ENCODE peak calls at places on chromosomes 12 and 14, in five cellular contexts. J is GM10248, X is brain microvascular endothelial cell, B is A549, Z is stomach. U is an unnamed sample.

GRCh38 chr12:49647827-49648721 is 24.7 kb downstream of the PRPF40B start:
- DNase-seq in J (no peak), X (no peak), B (no peak), Z (no peak), U (no peak)

GRCh38 chr12:108551556-108551955 is 9.4 kb downstream of the SART3 start:
- DNase-seq in J (no peak), X (no peak), B (no peak), Z (no peak), U (no peak)

GRCh38 chr12:108201808-108202207 is 72.7 kb downstream of the WSCD2 start:
- DNase-seq in J (no peak), X (no peak), B (no peak), Z (no peak), U (no peak)

GRCh38 chr14:36271939-36272907 is 48.2 kb downstream of the MBIP start:
- DNase-seq in J (peak; percentile 6), X (no peak), B (no peak), Z (no peak), U (peak; percentile 11)

GRCh38 chr12:96249196-96250118 is 55.3 kb downstream of the ELK3 start:
- DNase-seq in J (peak; percentile 10), X (peak; percentile 62), B (no peak), Z (no peak), U (no peak)

GRCh38 chr14:31921251-31921650 is 155.9 kb upstream of the ARHGAP5 start:
- DNase-seq in J (no peak), X (no peak), B (no peak), Z (no peak), U (no peak)

GRCh38 chr14:65872536-65872935 is 460.0 kb downstream of the FUT8 start:
- DNase-seq in J (no peak), X (no peak), B (no peak), Z (no peak), U (no peak)

GRCh38 chr14:104171948-104172347 is 33.6 kb downstream of the KIF26A start:
- DNase-seq in J (no peak), X (no peak), B (no peak), Z (peak; percentile 45), U (no peak)

GRCh38 chr12:65742481-65742971 is 81.8 kb upstream of the HMGA2 start:
- DNase-seq in J (no peak), X (peak; percentile 41), B (no peak), Z (no peak), U (no peak)

GRCh38 chr14:58637040-58637390 is 747 bp upstream of the DACT1 start:
- DNase-seq in J (peak; percentile 16), X (peak; percentile 96), B (peak; percentile 50), Z (peak; percentile 54), U (no peak)

GRCh38 chr12:15754233-15754632 is 35.0 kb downstream of the EPS8 start:
- DNase-seq in J (no peak), X (no peak), B (no peak), Z (no peak), U (no peak)

GRCh38 chr12:110269622-110270124 is 11.4 kb upstream of the ATP2A2 start:
- DNase-seq in J (no peak), X (peak; percentile 62), B (peak; percentile 95), Z (no peak), U (no peak)

GRCh38 chr12:109458086-109458485 is 19.0 kb downstream of the KCTD10 start:
- DNase-seq in J (no peak), X (peak; percentile 71), B (no peak), Z (no peak), U (no peak)

GRCh38 chr12:131242741-131243496 is 289.2 kb downstream of the ADGRD1 start:
- DNase-seq in J (no peak), X (no peak), B (peak; percentile 94), Z (no peak), U (no peak)

GRCh38 chr12:78316150-78316549 is 485.5 kb downstream of the NAV3 start:
- DNase-seq in J (no peak), X (no peak), B (no peak), Z (no peak), U (no peak)

GRCh38 chr12:2354151-2354991 is 301.6 kb downstream of the CACNA1C start:
- DNase-seq in J (no peak), X (no peak), B (no peak), Z (no peak), U (no peak)

GRCh38 chr14:37056473-37056872 is 115.9 kb downstream of the SLC25A21 start:
- DNase-seq in J (no peak), X (peak; percentile 93), B (peak; percentile 45), Z (no peak), U (no peak)

GRCh38 chr12:9796916-9797315 is 30.4 kb upstream of the KLRF1 start:
- DNase-seq in J (no peak), X (no peak), B (no peak), Z (no peak), U (no peak)

GRCh38 chr12:9795945-9796344 is 31.3 kb upstream of the KLRF1 start:
- DNase-seq in J (no peak), X (no peak), B (no peak), Z (no peak), U (no peak)

GRCh38 chr12:9796346-9796745 is 30.9 kb upstream of the KLRF1 start:
- DNase-seq in J (no peak), X (no peak), B (no peak), Z (no peak), U (no peak)

GRCh38 chr12:9799961-9800360 is 27.3 kb upstream of the KLRF1 start:
- DNase-seq in J (no peak), X (no peak), B (no peak), Z (no peak), U (no peak)

DNA sequence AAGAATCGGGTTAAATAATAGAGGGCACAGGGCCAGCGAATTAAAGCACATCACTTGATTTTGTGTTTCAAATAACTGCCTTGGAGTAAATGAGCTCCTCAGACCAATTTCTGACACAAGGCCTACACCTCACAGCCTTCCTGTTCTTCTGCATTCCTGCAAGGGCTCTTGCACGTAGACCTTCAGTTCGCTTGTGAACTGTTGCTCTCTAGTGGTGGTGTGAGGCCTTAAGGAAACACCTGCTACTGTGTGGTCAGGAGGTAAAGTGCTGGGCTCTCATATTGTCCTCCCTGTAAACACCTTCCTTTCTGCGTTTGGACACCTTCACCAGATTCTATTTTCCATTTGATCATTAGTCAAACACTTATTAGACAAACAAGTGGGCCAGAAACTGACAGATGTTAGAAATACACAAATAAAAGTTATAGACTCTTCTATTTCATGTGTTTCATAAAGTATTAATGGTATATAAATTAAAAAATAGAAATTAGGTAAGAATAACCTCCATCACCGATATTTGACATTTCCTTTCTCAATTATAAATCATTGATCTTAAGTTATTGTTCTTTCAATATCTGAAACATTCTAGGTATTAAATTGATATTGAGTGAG is 29.2 kb upstream of the KLRF1 start:
- DNase-seq in J (peak; percentile 41), X (peak; percentile 59), B (peak; percentile 84), Z (peak; percentile 49), U (peak; percentile 32)
- TF ChIP-seq CTCF in J (peak; percentile 87), X (peak; percentile 72), B (peak; percentile 47), Z (peak; percentile 47), U (peak; percentile 64)

GRCh38 chr12:132592261-132592970 is 18.0 kb downstream of the LRCOL1 start:
- DNase-seq in J (no peak), X (no peak), B (no peak), Z (no peak), U (no peak)

GRCh38 chr12:132593938-132594358 is 16.4 kb downstream of the LRCOL1 start:
- DNase-seq in J (peak; percentile 70), X (peak; percentile 96), B (peak; percentile 98), Z (peak; percentile 95), U (peak; percentile 64)

GRCh38 chr12:132593521-132593920 is 16.9 kb downstream of the LRCOL1 start:
- DNase-seq in J (no peak), X (no peak), B (no peak), Z (no peak), U (no peak)

GRCh38 chr12:132591107-132591935 is 19.1 kb downstream of the LRCOL1 start:
- DNase-seq in J (no peak), X (no peak), B (no peak), Z (no peak), U (no peak)

DNA sequence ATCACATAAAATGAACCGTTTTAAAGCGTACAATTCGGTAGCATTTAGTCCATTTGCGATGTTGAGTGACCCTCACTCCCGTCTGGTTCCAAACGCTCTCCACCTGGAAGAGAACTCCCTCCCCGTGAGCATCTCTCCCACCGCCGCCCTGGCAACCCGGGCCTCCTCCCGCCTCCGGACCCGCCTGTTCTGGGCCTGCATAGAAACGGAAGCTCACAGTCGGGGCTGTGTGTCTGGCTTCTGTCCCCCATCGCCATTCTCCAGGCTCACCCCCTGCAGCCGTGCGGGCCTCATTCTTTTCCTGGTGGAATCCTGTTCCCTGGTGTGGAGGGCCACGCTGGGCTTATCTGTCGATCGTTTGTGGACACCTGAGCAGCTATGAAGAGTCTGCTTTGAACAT is 17.3 kb downstream of the LRCOL1 start:
- DNase-seq in J (no peak), X (no peak), B (no peak), Z (no peak), U (no peak)
- TF ChIP-seq CTCF in J (no peak), X (no peak), B (no peak), Z (no peak), U (no peak)

DNA sequence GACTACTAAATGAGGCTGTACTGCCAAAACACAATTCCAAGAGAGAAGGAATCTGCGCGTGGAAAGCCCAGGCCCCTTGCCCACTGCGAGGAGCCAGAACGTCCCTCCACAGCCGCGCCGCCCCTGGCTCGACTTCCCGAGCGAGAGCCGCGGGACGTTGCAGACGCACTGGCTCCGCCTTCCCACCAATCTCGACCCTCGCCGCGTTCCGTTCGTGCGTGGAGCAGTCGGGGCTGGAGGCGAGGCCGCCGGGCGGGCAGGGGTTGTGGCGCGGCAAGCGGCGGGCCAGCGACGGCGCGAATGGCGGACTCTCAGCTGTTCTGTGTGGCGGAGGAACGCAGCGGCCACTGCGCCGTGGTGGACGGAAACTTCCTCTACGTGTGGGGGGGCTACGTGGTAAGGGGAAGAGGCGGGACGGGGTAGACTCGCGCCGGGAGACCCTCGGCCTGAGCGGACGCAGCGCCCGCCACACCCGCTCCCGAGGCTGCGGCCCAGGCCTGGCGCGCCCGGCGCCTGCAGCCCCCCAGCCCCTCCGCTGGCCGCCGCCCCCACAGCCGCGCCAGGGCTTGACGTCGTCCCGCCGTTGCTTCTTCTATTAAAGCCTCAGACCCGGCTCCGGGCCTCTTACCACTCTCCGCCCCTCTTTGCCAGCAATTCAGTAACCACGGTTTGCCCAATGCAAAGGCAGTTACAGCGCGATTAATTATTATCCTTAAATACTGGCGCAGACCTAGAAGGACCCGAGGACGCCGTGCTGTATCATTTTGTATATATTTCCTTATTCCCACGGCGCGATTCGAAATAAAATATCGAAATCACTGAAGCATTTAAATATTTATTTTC is at the start of gene KLHDC1:
- DNase-seq in J (peak; percentile 78), X (peak; percentile 65), B (peak; percentile 78), Z (peak; percentile 84), U (peak; percentile 80)
- TF ChIP-seq CTCF in J (no peak), X (no peak), B (no peak), Z (no peak), U (no peak)

DNA sequence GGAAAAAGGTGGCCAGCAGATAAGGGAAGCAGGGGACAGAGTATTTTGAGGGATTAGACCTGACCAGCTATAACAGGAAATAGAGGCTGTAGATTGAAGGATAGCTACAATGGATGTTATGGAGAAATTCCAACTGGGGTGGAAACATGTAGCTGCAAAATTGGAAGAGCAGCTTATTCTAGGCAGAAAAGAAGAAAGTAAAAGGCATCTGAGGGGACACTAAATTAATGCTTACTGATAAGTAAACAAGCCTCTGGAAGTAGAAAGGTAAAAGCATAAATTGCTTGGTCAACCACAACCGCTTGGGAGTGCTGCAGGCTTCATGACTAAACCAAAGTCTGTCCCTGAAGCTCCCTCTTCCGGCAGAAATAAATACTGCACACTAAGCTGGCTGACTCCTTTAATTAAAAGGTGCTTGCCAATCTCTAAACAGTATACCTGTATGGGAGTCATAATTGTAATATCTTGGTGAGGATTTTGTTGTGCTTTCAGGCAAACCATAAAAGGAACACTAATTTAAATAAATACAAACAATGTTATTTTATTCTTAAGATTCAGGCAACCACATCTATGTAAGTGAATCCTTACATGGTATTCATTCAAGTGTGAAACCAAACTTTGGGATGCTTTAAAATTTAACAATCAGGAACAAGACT is 7.7 kb downstream of the UBC start:
- DNase-seq in J (peak; percentile 81), X (peak; percentile 95), B (peak; percentile 96), Z (peak; percentile 94), U (peak; percentile 83)
- TF ChIP-seq CTCF in J (peak; percentile 99), X (peak; percentile 98), B (peak; percentile 100), Z (peak; percentile 93), U (peak; percentile 86)

GRCh38 chr12:76559277-76560082 is at the start of gene OSBPL8:
- DNase-seq in J (peak; percentile 95), X (peak; percentile 89), B (peak; percentile 95), Z (peak; percentile 96), U (peak; percentile 95)
- TF ChIP-seq CTCF in J (peak; percentile 50), X (no peak), B (peak; percentile 36), Z (no peak), U (peak; percentile 56)

U was measured in GM13976.